ENCODE peak calls at places on chromosomes 16 and 17, in ten cellular contexts. J, E, P, I, Z, N, T, H, X and L are unnamed samples.

GRCh38 chr17:43952724-43953666 is 745 bp downstream of the PYY start:
- DNase-seq in Z (no peak), N (no peak), T (no peak), P (no peak), J (no peak), X (no peak), I (peak; percentile 93), E (peak; percentile 57), H (peak; percentile 26), L (no peak)

GRCh38 chr16:35185366-35186044 is 1726.1 kb downstream of the TP53TG3F start:
- DNase-seq in E (no peak), N (no peak), H (peak; percentile 23), J (no peak), Z (no peak), T (peak; percentile 49), I (no peak), P (no peak), X (no peak), L (no peak)

GRCh38 chr16:11576427-11577289 is 10.1 kb downstream of the LITAF start:
- DNase-seq in I (no peak), Z (no peak), P (no peak), E (no peak), H (no peak), T (peak; percentile 54), J (peak; percentile 28), X (peak; percentile 48), N (no peak), L (no peak)

GRCh38 chr16:89155184-89155679 is 16.3 kb upstream of the CDH15 start:
- DNase-seq in I (no peak), P (no peak), X (no peak), N (peak; percentile 90), J (peak; percentile 82), T (no peak), H (no peak), Z (peak; percentile 76), E (peak; percentile 60), L (peak; percentile 83)

GRCh38 chr16:84567446-84567962 is 50.4 kb downstream of the COTL1 start:
- DNase-seq in N (no peak), Z (no peak), X (no peak), E (no peak), T (no peak), J (no peak), I (no peak), H (no peak), P (no peak), L (no peak)

GRCh38 chr17:70521821-70522256 is 352.5 kb downstream of the KCNJ2 start:
- DNase-seq in I (no peak), E (no peak), Z (peak; percentile 11), H (no peak), N (peak; percentile 74), P (no peak), T (no peak), J (no peak), X (no peak), L (peak; percentile 18)

GRCh38 chr16:2954647-2955381 is 9.3 kb upstream of the KREMEN2 start:
- DNase-seq in E (no peak), I (no peak), X (peak; percentile 17), N (no peak), T (peak; percentile 64), J (no peak), H (peak; percentile 76), Z (no peak), P (no peak), L (no peak)

GRCh38 chr16:58028541-58029070 is 3.1 kb downstream of the MMP15 start:
- DNase-seq in E (no peak), N (peak; percentile 62), Z (no peak), X (no peak), J (peak; percentile 56), H (no peak), P (no peak), T (peak; percentile 75), I (no peak), L (no peak)

GRCh38 chr16:46673320-46674013 is 15.5 kb downstream of the VPS35 start:
- DNase-seq in Z (no peak), X (no peak), P (no peak), N (peak; percentile 13), I (peak; percentile 79), J (no peak), E (peak; percentile 83), H (no peak), T (no peak), L (peak; percentile 82)

GRCh38 chr16:83353241-83353640 is 454.5 kb upstream of the HSBP1 start:
- DNase-seq in N (no peak), H (no peak), I (no peak), E (no peak), P (no peak), J (no peak), X (no peak), Z (no peak), T (no peak), L (no peak)

GRCh38 chr17:61699694-61700093 is 108.7 kb upstream of the NACA2 start:
- DNase-seq in H (no peak), N (no peak), X (no peak), I (no peak), P (no peak), J (no peak), T (no peak), Z (no peak), E (no peak), L (no peak)

GRCh38 chr17:50918071-50918932 is 52.1 kb upstream of the TOB1 start:
- DNase-seq in X (no peak), Z (no peak), I (no peak), H (no peak), E (no peak), P (no peak), T (peak; percentile 83), N (no peak), J (no peak), L (no peak)

GRCh38 chr16:80197790-80198201 is 343.0 kb upstream of the DYNLRB2 start:
- DNase-seq in H (no peak), P (peak; percentile 43), Z (no peak), N (no peak), I (no peak), E (no peak), T (no peak), J (no peak), X (no peak), L (peak; percentile 85)

GRCh38 chr16:79050063-79050462 is 550.5 kb downstream of the MAF start:
- DNase-seq in X (no peak), Z (no peak), J (no peak), I (no peak), N (no peak), H (no peak), T (no peak), E (no peak), P (no peak), L (no peak)

GRCh38 chr16:79049040-79049439 is 551.5 kb downstream of the MAF start:
- DNase-seq in E (no peak), X (no peak), J (no peak), H (no peak), T (no peak), I (no peak), P (no peak), N (no peak), Z (no peak), L (no peak)

GRCh38 chr16:79051313-79051712 is 549.2 kb downstream of the MAF start:
- DNase-seq in X (no peak), H (no peak), I (no peak), E (no peak), T (no peak), Z (no peak), J (no peak), N (no peak), P (no peak), L (no peak)

GRCh38 chr16:79045191-79045590 is 555.3 kb downstream of the MAF start:
- DNase-seq in E (no peak), P (no peak), H (no peak), N (no peak), T (no peak), Z (no peak), I (no peak), J (no peak), X (no peak), L (no peak)

GRCh38 chr16:79047337-79047736 is 553.2 kb downstream of the MAF start:
- DNase-seq in J (no peak), E (no peak), H (no peak), X (no peak), N (no peak), I (no peak), Z (no peak), P (no peak), T (no peak), L (no peak)
- TF ChIP-seq CTCF in J (peak; percentile 50), E (no peak), H (peak; percentile 9), X (peak; percentile 68), N (no peak), I (peak; percentile 63), Z (no peak), P (peak; percentile 50), T (peak; percentile 33), L (no peak)

DNA sequence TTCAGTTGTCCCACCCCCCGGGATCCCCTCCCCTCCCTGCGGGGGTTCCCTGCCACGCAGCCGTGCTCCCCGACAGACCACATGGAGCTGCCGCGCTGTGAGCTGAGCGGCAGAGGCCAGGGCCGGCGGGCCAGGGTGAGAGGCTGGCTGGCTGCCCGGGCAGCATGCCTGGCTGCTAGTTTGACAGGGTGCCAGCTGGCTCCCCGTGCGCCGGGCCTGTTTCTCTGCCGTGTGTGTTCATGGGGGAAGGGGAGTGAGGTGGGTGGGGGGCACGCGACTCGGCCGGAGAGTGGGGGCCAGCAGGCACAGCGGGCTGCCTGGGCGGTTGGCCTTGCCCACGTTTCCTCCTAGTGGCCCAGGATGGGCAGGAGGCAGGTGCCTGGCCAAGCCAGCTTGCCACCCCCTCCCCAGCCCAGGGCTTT is 34.1 kb downstream of the BAHCC1 start:
- DNase-seq in I (no peak), H (peak; percentile 80), N (peak; percentile 92), J (peak; percentile 89), E (no peak), Z (peak; percentile 95), T (peak; percentile 83), P (no peak), X (no peak), L (peak; percentile 77)
- H3K4me3 ChIP-seq in I (no peak overlapping the region), H (no peak overlapping the region), N (no peak overlapping the region), J (no peak overlapping the region), E (no peak overlapping the region), Z (peak overlapping the region; percentile 20), T (no peak overlapping the region), P (no peak overlapping the region), X (no peak overlapping the region), L (no peak overlapping the region)

DNA sequence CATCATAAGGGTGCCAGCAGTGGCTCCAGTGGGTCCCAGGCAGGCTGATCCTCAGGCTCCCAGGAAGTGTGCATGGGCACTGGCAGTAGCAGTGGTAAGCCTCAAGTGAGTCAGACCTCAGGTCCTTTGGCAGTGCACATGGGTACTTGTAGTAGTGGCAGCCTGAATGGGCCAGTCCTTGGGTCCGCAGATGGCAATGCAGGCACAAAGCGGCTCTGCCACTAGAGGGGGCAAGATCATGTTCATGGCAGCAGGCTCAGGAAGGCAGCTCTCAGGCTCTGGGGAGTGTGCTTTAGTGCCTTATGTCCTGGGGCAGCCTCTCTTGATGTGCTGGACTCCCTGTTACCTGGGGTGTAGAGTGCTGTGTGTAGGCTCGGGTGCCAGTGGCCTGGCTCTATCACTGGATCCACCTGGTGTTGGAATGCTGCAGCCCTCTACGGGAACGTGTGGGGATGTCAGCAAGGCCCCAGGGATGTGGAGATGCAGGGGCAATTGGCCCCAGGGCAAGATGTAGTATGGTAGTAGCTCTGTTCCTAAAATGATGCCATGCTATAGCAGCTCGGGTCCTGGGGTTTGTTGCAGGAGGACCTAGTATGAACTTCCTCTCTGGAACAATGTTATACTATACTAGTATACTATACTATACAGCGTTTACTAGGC is 11.0 kb downstream of the ACSM3 start:
- DNase-seq in T (peak; percentile 76), N (peak; percentile 63), J (peak; percentile 87), I (peak; percentile 76), X (peak; percentile 36), P (no peak), Z (peak; percentile 16), H (peak; percentile 57), E (peak; percentile 79), L (peak; percentile 77)
- TF ChIP-seq CTCF in T (peak; percentile 15), N (no peak), J (peak; percentile 64), I (peak; percentile 72), X (peak; percentile 95), P (peak; percentile 83), Z (no peak), H (peak; percentile 53), E (peak; percentile 85), L (peak; percentile 91)

GRCh38 chr17:63944736-63945499 is 12.8 kb upstream of the CD79B start:
- DNase-seq in Z (no peak), T (peak; percentile 79), N (peak; percentile 34), E (no peak), H (no peak), J (no peak), P (no peak), X (no peak), I (no peak), L (no peak)
- H3K4me3 ChIP-seq in Z (no peak overlapping the region), T (no peak overlapping the region), N (no peak overlapping the region), E (no peak overlapping the region), H (no peak overlapping the region), J (no peak overlapping the region), P (no peak overlapping the region), X (no peak overlapping the region), I (no peak overlapping the region), L (no peak overlapping the region)